ENCODE peak calls at places on chromosomes 13 and 19, in four cellular contexts. Q is SK-N-SH, X is mesendoderm, Y is PC-3. P is an unnamed sample.

GRCh38 chr13:59790626-59791025 is 373.1 kb downstream of the DIAPH3 start:
- DNase-seq in X (no peak), Y (no peak), Q (no peak), P (no peak)

GRCh38 chr19:19256072-19256969 is 16.8 kb downstream of the TM6SF2 start:
- DNase-seq in X (peak; percentile 73), Q (peak; percentile 52), Y (no peak), P (no peak)

GRCh38 chr13:27853871-27854270 is 61.6 kb downstream of the GSX1 start:
- DNase-seq in Q (no peak), X (no peak), Y (no peak), P (no peak)

GRCh38 chr13:37360556-37360955 is 238.0 kb downstream of the POSTN start:
- DNase-seq in Y (no peak), X (no peak), Q (no peak), P (no peak)

GRCh38 chr13:81907973-81908372 is 1567.0 kb upstream of the SPRY2 start:
- DNase-seq in Q (no peak), X (no peak), Y (no peak), P (no peak)

GRCh38 chr13:75481176-75482069 is 546 bp downstream of the TBC1D4 start:
- DNase-seq in Y (peak; percentile 28), X (peak; percentile 59), Q (peak; percentile 78), P (peak; percentile 86)

GRCh38 chr19:43532571-43532961 is 422 bp upstream of the ZNF575 start:
- DNase-seq in X (no peak), Q (peak; percentile 59), Y (no peak), P (peak; percentile 86)

GRCh38 chr13:36965767-36966166 is 33.4 kb downstream of the ALG5 start:
- DNase-seq in Q (no peak), X (peak; percentile 34), Y (peak; percentile 85), P (no peak)

GRCh38 chr13:46523972-46524737 is 28.8 kb upstream of the LRCH1 start:
- DNase-seq in Y (peak; percentile 7), X (no peak), Q (no peak), P (no peak)

DNA sequence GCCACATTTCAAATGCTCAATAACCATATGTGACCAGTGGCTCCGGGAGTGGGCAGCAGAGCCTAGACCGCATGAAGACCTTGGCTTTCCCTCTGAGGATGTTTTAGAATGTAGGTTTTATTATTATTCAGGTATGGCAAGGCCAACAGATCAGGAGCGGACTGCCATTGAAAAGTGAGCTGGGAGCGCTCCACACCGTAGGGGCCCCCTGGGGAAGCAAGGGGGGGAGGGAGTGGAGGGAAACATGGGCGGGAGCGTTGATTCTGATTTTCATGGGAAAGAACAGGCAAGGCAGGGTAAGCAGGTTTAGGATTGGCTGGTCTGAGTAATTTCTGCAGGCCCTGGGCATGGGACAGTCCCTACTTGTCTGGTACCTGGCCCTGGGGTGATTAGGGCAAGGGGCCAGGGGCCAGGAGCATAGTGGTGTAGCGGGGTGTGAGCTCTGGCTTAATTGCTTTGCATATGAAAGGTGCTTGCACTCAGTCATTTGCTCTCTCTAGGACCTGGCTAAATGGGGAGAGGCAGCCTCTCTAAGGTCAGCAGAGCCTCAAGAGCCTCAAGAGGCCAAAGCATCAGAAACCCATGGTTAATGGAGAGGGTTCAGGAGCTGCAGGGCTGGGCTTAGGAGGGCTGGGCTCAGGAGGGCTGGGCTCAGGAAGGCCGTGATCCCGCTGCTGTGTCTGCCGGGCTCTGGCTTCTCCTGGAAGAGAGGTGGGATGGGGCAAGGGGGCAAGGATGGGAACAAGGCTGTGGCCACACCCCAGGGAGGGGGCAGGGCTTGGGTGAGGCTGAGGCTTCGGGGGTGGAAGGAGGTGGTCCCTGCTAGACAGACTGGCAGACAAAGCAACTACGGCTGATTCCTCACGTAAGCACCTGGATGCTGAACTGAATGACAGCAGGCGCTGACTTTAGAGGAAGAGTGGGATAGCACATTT is 82.0 kb upstream of the WASF3 start:
- DNase-seq in X (no peak), Y (no peak), Q (no peak), P (no peak)
- H3K9ac ChIP-seq in X (peak overlapping the region; percentile 61), Y (no peak overlapping the region), Q (no peak overlapping the region), P (no peak overlapping the region)

GRCh38 chr13:48001127-48001881 is at the start of gene SUCLA2:
- DNase-seq in X (peak; percentile 97), Y (peak; percentile 89), Q (peak; percentile 99), P (peak; percentile 96)

GRCh38 chr13:47991859-47992258 is 9.2 kb downstream of the SUCLA2 start:
- DNase-seq in Y (no peak), Q (no peak), X (no peak), P (no peak)

GRCh38 chr13:47999973-48000372 is 1.1 kb downstream of the SUCLA2 start:
- DNase-seq in Q (no peak), Y (no peak), X (no peak), P (no peak)

GRCh38 chr13:48000559-48001126 is 430 bp downstream of the SUCLA2 start:
- DNase-seq in X (no peak), Y (peak; percentile 6), Q (no peak), P (peak; percentile 81)

GRCh38 chr13:47997384-47997783 is 3.7 kb downstream of the SUCLA2 start:
- DNase-seq in X (no peak), Q (no peak), Y (no peak), P (no peak)
- H3K9ac ChIP-seq in X (no peak overlapping the region), Q (no peak overlapping the region), Y (no peak overlapping the region), P (no peak overlapping the region)

GRCh38 chr13:85381082-85381481 is 418.1 kb downstream of the SLITRK6 start:
- DNase-seq in Q (no peak), X (no peak), Y (peak; percentile 57), P (no peak)

GRCh38 chr13:85383291-85383690 is 415.9 kb downstream of the SLITRK6 start:
- DNase-seq in Q (no peak), X (no peak), Y (no peak), P (no peak)

GRCh38 chr13:85386424-85386823 is 412.8 kb downstream of the SLITRK6 start:
- DNase-seq in Y (no peak), X (peak; percentile 1), Q (peak; percentile 7), P (no peak)
- H3K9ac ChIP-seq in Y (no peak overlapping the region), X (no peak overlapping the region), Q (no peak overlapping the region), P (no peak overlapping the region)

GRCh38 chr19:18219911-18220631 is 6.2 kb downstream of the PDE4C start:
- DNase-seq in Y (no peak), X (no peak), Q (no peak), P (no peak)
- H3K9ac ChIP-seq in Y (no peak overlapping the region), X (no peak overlapping the region), Q (no peak overlapping the region), P (no peak overlapping the region)

GRCh38 chr19:16435238-16435911 is 36.4 kb downstream of the EPS15L1 start:
- DNase-seq in X (peak; percentile 57), Q (no peak), Y (no peak), P (no peak)
- H3K9ac ChIP-seq in X (no peak overlapping the region), Q (peak overlapping the region; percentile 35), Y (no peak overlapping the region), P (no peak overlapping the region)

GRCh38 chr19:49155830-49156346 is 692 bp upstream of the HRC start:
- DNase-seq in Y (no peak), X (peak; percentile 58), Q (no peak), P (no peak)
- H3K9ac ChIP-seq in Y (no peak overlapping the region), X (peak overlapping the region; percentile 42), Q (no peak overlapping the region), P (no peak overlapping the region)

DNA sequence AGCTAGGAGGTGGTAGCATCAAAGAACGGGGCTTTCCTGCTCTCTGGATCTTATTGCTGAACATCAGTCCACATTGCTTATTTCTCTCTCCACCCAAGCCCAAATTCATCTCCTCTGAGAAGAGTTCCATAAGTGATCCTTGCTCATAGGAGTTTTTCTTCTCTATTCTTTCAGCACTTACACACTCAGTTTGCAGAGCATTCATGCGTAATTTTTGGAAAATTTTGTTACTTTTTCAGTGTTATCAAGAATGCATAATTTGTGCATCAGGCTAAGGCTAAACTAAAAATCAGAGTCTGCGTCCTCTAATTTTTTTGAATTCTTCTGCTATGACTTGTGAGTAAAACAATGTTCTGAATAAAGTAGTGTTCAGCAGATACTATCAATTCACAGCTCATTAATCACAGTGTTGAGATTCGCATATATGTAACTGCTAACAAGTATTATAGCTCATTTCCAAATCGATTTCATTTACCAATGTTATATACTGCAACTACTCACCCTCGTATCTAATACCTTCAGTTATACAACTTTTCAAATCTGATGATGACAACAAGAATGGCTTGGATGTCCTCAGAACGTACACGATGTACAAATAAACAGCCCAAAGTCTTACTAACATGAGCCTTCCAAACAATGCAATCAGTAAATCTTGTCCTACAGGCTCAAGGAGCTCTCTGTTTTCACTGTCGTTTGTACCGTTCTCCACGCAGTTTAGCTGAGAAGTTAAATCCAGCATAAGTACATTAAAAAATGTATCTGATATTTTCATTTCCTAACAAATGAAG is 36.3 kb upstream of the STARD13 start:
- DNase-seq in X (no peak), Y (no peak), Q (no peak), P (no peak)
- H3K9ac ChIP-seq in X (no peak overlapping the region), Y (no peak overlapping the region), Q (no peak overlapping the region), P (no peak overlapping the region)

DNA sequence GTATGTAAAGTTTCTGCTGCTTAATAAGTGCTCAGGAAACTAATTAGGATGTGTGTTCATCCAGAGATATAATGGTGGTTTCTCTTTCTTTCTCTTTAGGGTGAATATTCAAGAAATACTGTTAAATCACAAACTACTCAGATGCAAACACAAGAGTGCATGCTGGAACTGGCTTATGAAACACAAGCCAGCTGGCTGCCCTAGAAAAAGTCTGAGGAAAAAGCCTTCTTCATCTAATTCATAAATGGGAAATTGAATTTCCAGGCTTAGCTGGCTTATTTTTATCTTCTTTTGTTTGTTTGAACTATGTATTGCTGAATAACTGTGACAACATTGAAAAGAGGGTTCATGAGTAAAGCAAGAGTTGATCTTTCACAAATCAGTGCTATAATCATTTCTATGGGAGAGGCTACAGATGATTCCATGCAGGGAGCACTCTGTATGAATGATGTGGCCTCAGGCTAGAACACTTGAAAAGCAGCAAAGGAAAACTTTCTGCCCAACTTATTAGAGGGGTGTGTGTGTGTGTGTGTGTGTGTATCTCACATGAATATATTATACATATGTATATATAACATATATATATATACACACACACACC is 69.8 kb upstream of the SCEL start:
- DNase-seq in Q (no peak), Y (no peak), X (no peak), P (no peak)
- H3K9ac ChIP-seq in Q (no peak overlapping the region), Y (no peak overlapping the region), X (no peak overlapping the region), P (no peak overlapping the region)